ENCODE peak calls at places on chromosomes 16 and 17, in eight cellular contexts. One of them, this sample, is unnamed.

GRCh38 chr17:82242977-82243647 is 14.3 kb downstream of the SLC16A3 start:
- DNase-seq in heart left ventricle: peak
- DNase-seq in stimulated activated CD8-positive, alpha-beta memory T cell treated with anti-CD3 and anti-CD28 coated beads, Interleukin-2, amount 100 ng/mL, for 1 hour: no peak
- DNase-seq in activated naive CD4-positive, alpha-beta T cell: no peak
- DNase-seq in activated B cell treated with CpG ODN at 0.5 μM for 24 hours: no peak
- DNase-seq in activated naive CD8-positive, alpha-beta T cell treated with anti-CD3 and anti-CD28 coated beads, Interleukin-2, amount 50 U/mL, for 24 hours: no peak
- DNase-seq in head of caudate nucleus: peak
- DNase-seq in NCI-H774: no peak
- DNase-seq in this sample: no peak

GRCh38 chr17:35871415-35871814 is 2.7 kb upstream of the HEATR9 start:
- DNase-seq in heart left ventricle: no peak
- DNase-seq in stimulated activated CD8-positive, alpha-beta memory T cell treated with anti-CD3 and anti-CD28 coated beads, Interleukin-2, amount 100 ng/mL, for 1 hour: no peak
- DNase-seq in activated naive CD4-positive, alpha-beta T cell: no peak
- DNase-seq in activated B cell treated with CpG ODN at 0.5 μM for 24 hours: no peak
- DNase-seq in activated naive CD8-positive, alpha-beta T cell treated with anti-CD3 and anti-CD28 coated beads, Interleukin-2, amount 50 U/mL, for 24 hours: no peak
- DNase-seq in head of caudate nucleus: no peak
- DNase-seq in NCI-H774: no peak
- DNase-seq in this sample: no peak

GRCh38 chr16:67170168-67170947 is at the start of gene NOL3:
- DNase-seq in heart left ventricle: peak
- DNase-seq in stimulated activated CD8-positive, alpha-beta memory T cell treated with anti-CD3 and anti-CD28 coated beads, Interleukin-2, amount 100 ng/mL, for 1 hour: no peak
- DNase-seq in activated naive CD4-positive, alpha-beta T cell: no peak
- DNase-seq in activated B cell treated with CpG ODN at 0.5 μM for 24 hours: no peak
- DNase-seq in activated naive CD8-positive, alpha-beta T cell treated with anti-CD3 and anti-CD28 coated beads, Interleukin-2, amount 50 U/mL, for 24 hours: peak
- DNase-seq in head of caudate nucleus: peak
- DNase-seq in NCI-H774: peak
- DNase-seq in this sample: peak

GRCh38 chr17:41333836-41334235 is 16.8 kb downstream of the KRT33A start:
- DNase-seq in heart left ventricle: no peak
- DNase-seq in stimulated activated CD8-positive, alpha-beta memory T cell treated with anti-CD3 and anti-CD28 coated beads, Interleukin-2, amount 100 ng/mL, for 1 hour: no peak
- DNase-seq in activated naive CD4-positive, alpha-beta T cell: no peak
- DNase-seq in activated B cell treated with CpG ODN at 0.5 μM for 24 hours: no peak
- DNase-seq in activated naive CD8-positive, alpha-beta T cell treated with anti-CD3 and anti-CD28 coated beads, Interleukin-2, amount 50 U/mL, for 24 hours: no peak
- DNase-seq in head of caudate nucleus: no peak
- DNase-seq in NCI-H774: no peak
- DNase-seq in this sample: no peak

GRCh38 chr16:67663151-67663876 is 2.6 kb downstream of the PARD6A start:
- DNase-seq in heart left ventricle: peak
- DNase-seq in stimulated activated CD8-positive, alpha-beta memory T cell treated with anti-CD3 and anti-CD28 coated beads, Interleukin-2, amount 100 ng/mL, for 1 hour: no peak
- DNase-seq in activated naive CD4-positive, alpha-beta T cell: no peak
- DNase-seq in activated B cell treated with CpG ODN at 0.5 μM for 24 hours: no peak
- DNase-seq in activated naive CD8-positive, alpha-beta T cell treated with anti-CD3 and anti-CD28 coated beads, Interleukin-2, amount 50 U/mL, for 24 hours: peak
- DNase-seq in head of caudate nucleus: no peak
- DNase-seq in NCI-H774: no peak
- DNase-seq in this sample: no peak

GRCh38 chr17:9294661-9295210 is 273.4 kb downstream of the NTN1 start:
- DNase-seq in heart left ventricle: no peak
- DNase-seq in stimulated activated CD8-positive, alpha-beta memory T cell treated with anti-CD3 and anti-CD28 coated beads, Interleukin-2, amount 100 ng/mL, for 1 hour: no peak
- DNase-seq in activated naive CD4-positive, alpha-beta T cell: no peak
- DNase-seq in activated B cell treated with CpG ODN at 0.5 μM for 24 hours: no peak
- DNase-seq in activated naive CD8-positive, alpha-beta T cell treated with anti-CD3 and anti-CD28 coated beads, Interleukin-2, amount 50 U/mL, for 24 hours: no peak
- DNase-seq in head of caudate nucleus: no peak
- DNase-seq in NCI-H774: no peak
- DNase-seq in this sample: no peak

GRCh38 chr16:19168173-19169080 is at the start of gene SYT17:
- DNase-seq in heart left ventricle: peak
- DNase-seq in stimulated activated CD8-positive, alpha-beta memory T cell treated with anti-CD3 and anti-CD28 coated beads, Interleukin-2, amount 100 ng/mL, for 1 hour: no peak
- DNase-seq in activated naive CD4-positive, alpha-beta T cell: no peak
- DNase-seq in activated B cell treated with CpG ODN at 0.5 μM for 24 hours: peak
- DNase-seq in activated naive CD8-positive, alpha-beta T cell treated with anti-CD3 and anti-CD28 coated beads, Interleukin-2, amount 50 U/mL, for 24 hours: peak
- DNase-seq in head of caudate nucleus: peak
- DNase-seq in NCI-H774: peak
- DNase-seq in this sample: no peak

GRCh38 chr17:47995241-47995935 is 24.5 kb downstream of the CDK5RAP3 start:
- DNase-seq in heart left ventricle: no peak
- DNase-seq in stimulated activated CD8-positive, alpha-beta memory T cell treated with anti-CD3 and anti-CD28 coated beads, Interleukin-2, amount 100 ng/mL, for 1 hour: no peak
- DNase-seq in activated naive CD4-positive, alpha-beta T cell: no peak
- DNase-seq in activated B cell treated with CpG ODN at 0.5 μM for 24 hours: no peak
- DNase-seq in activated naive CD8-positive, alpha-beta T cell treated with anti-CD3 and anti-CD28 coated beads, Interleukin-2, amount 50 U/mL, for 24 hours: no peak
- DNase-seq in head of caudate nucleus: no peak
- DNase-seq in NCI-H774: no peak
- DNase-seq in this sample: no peak

GRCh38 chr17:18877104-18877503 is 19.2 kb downstream of the PRPSAP2 start:
- DNase-seq in heart left ventricle: no peak
- DNase-seq in stimulated activated CD8-positive, alpha-beta memory T cell treated with anti-CD3 and anti-CD28 coated beads, Interleukin-2, amount 100 ng/mL, for 1 hour: no peak
- DNase-seq in activated naive CD4-positive, alpha-beta T cell: no peak
- DNase-seq in activated B cell treated with CpG ODN at 0.5 μM for 24 hours: no peak
- DNase-seq in activated naive CD8-positive, alpha-beta T cell treated with anti-CD3 and anti-CD28 coated beads, Interleukin-2, amount 50 U/mL, for 24 hours: no peak
- DNase-seq in head of caudate nucleus: no peak
- DNase-seq in NCI-H774: no peak
- DNase-seq in this sample: no peak

GRCh38 chr17:178292-179065 is 3.0 kb downstream of the DOC2B start:
- DNase-seq in heart left ventricle: peak
- DNase-seq in stimulated activated CD8-positive, alpha-beta memory T cell treated with anti-CD3 and anti-CD28 coated beads, Interleukin-2, amount 100 ng/mL, for 1 hour: no peak
- DNase-seq in activated naive CD4-positive, alpha-beta T cell: no peak
- DNase-seq in activated B cell treated with CpG ODN at 0.5 μM for 24 hours: no peak
- DNase-seq in activated naive CD8-positive, alpha-beta T cell treated with anti-CD3 and anti-CD28 coated beads, Interleukin-2, amount 50 U/mL, for 24 hours: no peak
- DNase-seq in head of caudate nucleus: no peak
- DNase-seq in NCI-H774: no peak
- DNase-seq in this sample: no peak

GRCh38 chr17:57397402-57397801 is 141.1 kb downstream of the MSI2 start:
- DNase-seq in heart left ventricle: no peak
- DNase-seq in stimulated activated CD8-positive, alpha-beta memory T cell treated with anti-CD3 and anti-CD28 coated beads, Interleukin-2, amount 100 ng/mL, for 1 hour: no peak
- DNase-seq in activated naive CD4-positive, alpha-beta T cell: no peak
- DNase-seq in activated B cell treated with CpG ODN at 0.5 μM for 24 hours: no peak
- DNase-seq in activated naive CD8-positive, alpha-beta T cell treated with anti-CD3 and anti-CD28 coated beads, Interleukin-2, amount 50 U/mL, for 24 hours: no peak
- DNase-seq in head of caudate nucleus: no peak
- DNase-seq in NCI-H774: no peak
- DNase-seq in this sample: no peak

GRCh38 chr16:12757546-12757945 is 46.1 kb downstream of the CPPED1 start:
- DNase-seq in heart left ventricle: no peak
- DNase-seq in stimulated activated CD8-positive, alpha-beta memory T cell treated with anti-CD3 and anti-CD28 coated beads, Interleukin-2, amount 100 ng/mL, for 1 hour: no peak
- DNase-seq in activated naive CD4-positive, alpha-beta T cell: no peak
- DNase-seq in activated B cell treated with CpG ODN at 0.5 μM for 24 hours: no peak
- DNase-seq in activated naive CD8-positive, alpha-beta T cell treated with anti-CD3 and anti-CD28 coated beads, Interleukin-2, amount 50 U/mL, for 24 hours: no peak
- DNase-seq in head of caudate nucleus: no peak
- DNase-seq in NCI-H774: no peak
- DNase-seq in this sample: no peak

GRCh38 chr16:85350973-85351372 is 238.7 kb upstream of the CIBAR2 start:
- DNase-seq in heart left ventricle: peak
- DNase-seq in stimulated activated CD8-positive, alpha-beta memory T cell treated with anti-CD3 and anti-CD28 coated beads, Interleukin-2, amount 100 ng/mL, for 1 hour: no peak
- DNase-seq in activated naive CD4-positive, alpha-beta T cell: no peak
- DNase-seq in activated B cell treated with CpG ODN at 0.5 μM for 24 hours: no peak
- DNase-seq in activated naive CD8-positive, alpha-beta T cell treated with anti-CD3 and anti-CD28 coated beads, Interleukin-2, amount 50 U/mL, for 24 hours: no peak
- DNase-seq in head of caudate nucleus: peak
- DNase-seq in NCI-H774: peak
- DNase-seq in this sample: no peak

GRCh38 chr16:19389246-19389645 is 28.4 kb upstream of the TMC5 start:
- DNase-seq in heart left ventricle: no peak
- DNase-seq in stimulated activated CD8-positive, alpha-beta memory T cell treated with anti-CD3 and anti-CD28 coated beads, Interleukin-2, amount 100 ng/mL, for 1 hour: no peak
- DNase-seq in activated naive CD4-positive, alpha-beta T cell: no peak
- DNase-seq in activated B cell treated with CpG ODN at 0.5 μM for 24 hours: peak
- DNase-seq in activated naive CD8-positive, alpha-beta T cell treated with anti-CD3 and anti-CD28 coated beads, Interleukin-2, amount 50 U/mL, for 24 hours: peak
- DNase-seq in head of caudate nucleus: peak
- DNase-seq in NCI-H774: peak
- DNase-seq in this sample: peak

GRCh38 chr16:66935319-66936011 is at the start of gene CES2:
- DNase-seq in heart left ventricle: peak
- DNase-seq in stimulated activated CD8-positive, alpha-beta memory T cell treated with anti-CD3 and anti-CD28 coated beads, Interleukin-2, amount 100 ng/mL, for 1 hour: no peak
- DNase-seq in activated naive CD4-positive, alpha-beta T cell: no peak
- DNase-seq in activated B cell treated with CpG ODN at 0.5 μM for 24 hours: no peak
- DNase-seq in activated naive CD8-positive, alpha-beta T cell treated with anti-CD3 and anti-CD28 coated beads, Interleukin-2, amount 50 U/mL, for 24 hours: no peak
- DNase-seq in head of caudate nucleus: no peak
- DNase-seq in NCI-H774: no peak
- DNase-seq in this sample: no peak

GRCh38 chr16:77299395-77299794 is 100.2 kb downstream of the SYCE1L start:
- DNase-seq in heart left ventricle: no peak
- DNase-seq in stimulated activated CD8-positive, alpha-beta memory T cell treated with anti-CD3 and anti-CD28 coated beads, Interleukin-2, amount 100 ng/mL, for 1 hour: no peak
- DNase-seq in activated naive CD4-positive, alpha-beta T cell: no peak
- DNase-seq in activated B cell treated with CpG ODN at 0.5 μM for 24 hours: no peak
- DNase-seq in activated naive CD8-positive, alpha-beta T cell treated with anti-CD3 and anti-CD28 coated beads, Interleukin-2, amount 50 U/mL, for 24 hours: no peak
- DNase-seq in head of caudate nucleus: no peak
- DNase-seq in NCI-H774: no peak
- DNase-seq in this sample: no peak

GRCh38 chr17:2410951-2411350 is 10.1 kb upstream of the MNT start:
- DNase-seq in heart left ventricle: no peak
- DNase-seq in stimulated activated CD8-positive, alpha-beta memory T cell treated with anti-CD3 and anti-CD28 coated beads, Interleukin-2, amount 100 ng/mL, for 1 hour: no peak
- DNase-seq in activated naive CD4-positive, alpha-beta T cell: no peak
- DNase-seq in activated B cell treated with CpG ODN at 0.5 μM for 24 hours: no peak
- DNase-seq in activated naive CD8-positive, alpha-beta T cell treated with anti-CD3 and anti-CD28 coated beads, Interleukin-2, amount 50 U/mL, for 24 hours: no peak
- DNase-seq in head of caudate nucleus: no peak
- DNase-seq in NCI-H774: no peak
- DNase-seq in this sample: no peak

GRCh38 chr17:18319604-18320256 is 4.6 kb downstream of the SMCR8 start:
- DNase-seq in heart left ventricle: no peak
- DNase-seq in stimulated activated CD8-positive, alpha-beta memory T cell treated with anti-CD3 and anti-CD28 coated beads, Interleukin-2, amount 100 ng/mL, for 1 hour: no peak
- DNase-seq in activated naive CD4-positive, alpha-beta T cell: no peak
- DNase-seq in activated B cell treated with CpG ODN at 0.5 μM for 24 hours: no peak
- DNase-seq in activated naive CD8-positive, alpha-beta T cell treated with anti-CD3 and anti-CD28 coated beads, Interleukin-2, amount 50 U/mL, for 24 hours: no peak
- DNase-seq in head of caudate nucleus: no peak
- DNase-seq in NCI-H774: no peak
- DNase-seq in this sample: no peak

GRCh38 chr17:31072186-31072585 is 22.6 kb upstream of the NF1 start:
- DNase-seq in heart left ventricle: no peak
- DNase-seq in stimulated activated CD8-positive, alpha-beta memory T cell treated with anti-CD3 and anti-CD28 coated beads, Interleukin-2, amount 100 ng/mL, for 1 hour: no peak
- DNase-seq in activated naive CD4-positive, alpha-beta T cell: no peak
- DNase-seq in activated B cell treated with CpG ODN at 0.5 μM for 24 hours: no peak
- DNase-seq in activated naive CD8-positive, alpha-beta T cell treated with anti-CD3 and anti-CD28 coated beads, Interleukin-2, amount 50 U/mL, for 24 hours: no peak
- DNase-seq in head of caudate nucleus: no peak
- DNase-seq in NCI-H774: no peak
- DNase-seq in this sample: no peak

GRCh38 chr17:73393962-73394361 is 82.2 kb upstream of the CDC42EP4 start:
- DNase-seq in heart left ventricle: no peak
- DNase-seq in stimulated activated CD8-positive, alpha-beta memory T cell treated with anti-CD3 and anti-CD28 coated beads, Interleukin-2, amount 100 ng/mL, for 1 hour: no peak
- DNase-seq in activated naive CD4-positive, alpha-beta T cell: no peak
- DNase-seq in activated B cell treated with CpG ODN at 0.5 μM for 24 hours: no peak
- DNase-seq in activated naive CD8-positive, alpha-beta T cell treated with anti-CD3 and anti-CD28 coated beads, Interleukin-2, amount 50 U/mL, for 24 hours: peak
- DNase-seq in head of caudate nucleus: no peak
- DNase-seq in NCI-H774: no peak
- DNase-seq in this sample: no peak

GRCh38 chr17:49218941-49219913 is 8.7 kb downstream of the ABI3 start:
- DNase-seq in heart left ventricle: no peak
- DNase-seq in stimulated activated CD8-positive, alpha-beta memory T cell treated with anti-CD3 and anti-CD28 coated beads, Interleukin-2, amount 100 ng/mL, for 1 hour: peak
- DNase-seq in activated naive CD4-positive, alpha-beta T cell: no peak
- DNase-seq in activated B cell treated with CpG ODN at 0.5 μM for 24 hours: peak
- DNase-seq in activated naive CD8-positive, alpha-beta T cell treated with anti-CD3 and anti-CD28 coated beads, Interleukin-2, amount 50 U/mL, for 24 hours: peak
- DNase-seq in head of caudate nucleus: peak
- DNase-seq in NCI-H774: no peak
- DNase-seq in this sample: peak

GRCh38 chr16:85267414-85267945 is 155.2 kb upstream of the CIBAR2 start:
- DNase-seq in heart left ventricle: no peak
- DNase-seq in stimulated activated CD8-positive, alpha-beta memory T cell treated with anti-CD3 and anti-CD28 coated beads, Interleukin-2, amount 100 ng/mL, for 1 hour: no peak
- DNase-seq in activated naive CD4-positive, alpha-beta T cell: no peak
- DNase-seq in activated B cell treated with CpG ODN at 0.5 μM for 24 hours: no peak
- DNase-seq in activated naive CD8-positive, alpha-beta T cell treated with anti-CD3 and anti-CD28 coated beads, Interleukin-2, amount 50 U/mL, for 24 hours: no peak
- DNase-seq in head of caudate nucleus: no peak
- DNase-seq in NCI-H774: no peak
- DNase-seq in this sample: no peak

GRCh38 chr17:46915596-46915995 is 7.4 kb upstream of the GOSR2 start:
- DNase-seq in heart left ventricle: no peak
- DNase-seq in stimulated activated CD8-positive, alpha-beta memory T cell treated with anti-CD3 and anti-CD28 coated beads, Interleukin-2, amount 100 ng/mL, for 1 hour: no peak
- DNase-seq in activated naive CD4-positive, alpha-beta T cell: no peak
- DNase-seq in activated B cell treated with CpG ODN at 0.5 μM for 24 hours: no peak
- DNase-seq in activated naive CD8-positive, alpha-beta T cell treated with anti-CD3 and anti-CD28 coated beads, Interleukin-2, amount 50 U/mL, for 24 hours: no peak
- DNase-seq in head of caudate nucleus: no peak
- DNase-seq in NCI-H774: no peak
- DNase-seq in this sample: no peak

GRCh38 chr17:44924107-44924544 is 8.8 kb upstream of the GFAP start:
- DNase-seq in heart left ventricle: no peak
- DNase-seq in stimulated activated CD8-positive, alpha-beta memory T cell treated with anti-CD3 and anti-CD28 coated beads, Interleukin-2, amount 100 ng/mL, for 1 hour: no peak
- DNase-seq in activated naive CD4-positive, alpha-beta T cell: no peak
- DNase-seq in activated B cell treated with CpG ODN at 0.5 μM for 24 hours: no peak
- DNase-seq in activated naive CD8-positive, alpha-beta T cell treated with anti-CD3 and anti-CD28 coated beads, Interleukin-2, amount 50 U/mL, for 24 hours: no peak
- DNase-seq in head of caudate nucleus: no peak
- DNase-seq in NCI-H774: peak
- DNase-seq in this sample: no peak

GRCh38 chr16:16028311-16028999 is 79.0 kb downstream of the ABCC1 start:
- DNase-seq in heart left ventricle: no peak
- DNase-seq in stimulated activated CD8-positive, alpha-beta memory T cell treated with anti-CD3 and anti-CD28 coated beads, Interleukin-2, amount 100 ng/mL, for 1 hour: no peak
- DNase-seq in activated naive CD4-positive, alpha-beta T cell: no peak
- DNase-seq in activated B cell treated with CpG ODN at 0.5 μM for 24 hours: no peak
- DNase-seq in activated naive CD8-positive, alpha-beta T cell treated with anti-CD3 and anti-CD28 coated beads, Interleukin-2, amount 50 U/mL, for 24 hours: no peak
- DNase-seq in head of caudate nucleus: no peak
- DNase-seq in NCI-H774: no peak
- DNase-seq in this sample: no peak

GRCh38 chr17:35291802-35292201 is 48.9 kb downstream of the SLFN5 start:
- DNase-seq in heart left ventricle: no peak
- DNase-seq in stimulated activated CD8-positive, alpha-beta memory T cell treated with anti-CD3 and anti-CD28 coated beads, Interleukin-2, amount 100 ng/mL, for 1 hour: no peak
- DNase-seq in activated naive CD4-positive, alpha-beta T cell: no peak
- DNase-seq in activated B cell treated with CpG ODN at 0.5 μM for 24 hours: no peak
- DNase-seq in activated naive CD8-positive, alpha-beta T cell treated with anti-CD3 and anti-CD28 coated beads, Interleukin-2, amount 50 U/mL, for 24 hours: no peak
- DNase-seq in head of caudate nucleus: no peak
- DNase-seq in NCI-H774: no peak
- DNase-seq in this sample: no peak

GRCh38 chr17:19321481-19322128 is 40.9 kb downstream of the B9D1 start:
- DNase-seq in heart left ventricle: no peak
- DNase-seq in stimulated activated CD8-positive, alpha-beta memory T cell treated with anti-CD3 and anti-CD28 coated beads, Interleukin-2, amount 100 ng/mL, for 1 hour: no peak
- DNase-seq in activated naive CD4-positive, alpha-beta T cell: no peak
- DNase-seq in activated B cell treated with CpG ODN at 0.5 μM for 24 hours: no peak
- DNase-seq in activated naive CD8-positive, alpha-beta T cell treated with anti-CD3 and anti-CD28 coated beads, Interleukin-2, amount 50 U/mL, for 24 hours: no peak
- DNase-seq in head of caudate nucleus: no peak
- DNase-seq in NCI-H774: no peak
- DNase-seq in this sample: no peak

GRCh38 chr17:56047321-56047720 is 106.0 kb upstream of the ANKFN1 start:
- DNase-seq in heart left ventricle: no peak
- DNase-seq in stimulated activated CD8-positive, alpha-beta memory T cell treated with anti-CD3 and anti-CD28 coated beads, Interleukin-2, amount 100 ng/mL, for 1 hour: no peak
- DNase-seq in activated naive CD4-positive, alpha-beta T cell: no peak
- DNase-seq in activated B cell treated with CpG ODN at 0.5 μM for 24 hours: no peak
- DNase-seq in activated naive CD8-positive, alpha-beta T cell treated with anti-CD3 and anti-CD28 coated beads, Interleukin-2, amount 50 U/mL, for 24 hours: no peak
- DNase-seq in head of caudate nucleus: no peak
- DNase-seq in NCI-H774: no peak
- DNase-seq in this sample: no peak